ENCODE peak calls at places on chromosomes 11 and 22, in seven cellular contexts. One of them, this sample, is unnamed.

GRCh38 chr11:92440701-92441338 is 216.2 kb downstream of the FAT3 start:
- DNase-seq in body of pancreas: no peak
- DNase-seq in right lobe of liver: no peak
- DNase-seq in suprapubic skin: no peak
- DNase-seq in A549: no peak
- DNase-seq in K562: no peak
- DNase-seq in heart left ventricle: no peak
- DNase-seq in this sample: no peak

GRCh38 chr11:59171508-59172322 is at the start of gene DTX4:
- DNase-seq in A549: peak; percentile 85
- DNase-seq in right lobe of liver: peak; percentile 96
- DNase-seq in heart left ventricle: peak; percentile 92
- DNase-seq in K562: peak; percentile 92
- DNase-seq in body of pancreas: peak; percentile 96
- DNase-seq in suprapubic skin: peak; percentile 95
- DNase-seq in this sample: peak; percentile 89

GRCh38 chr22:23012081-23012622 is 58.2 kb upstream of the GNAZ start:
- DNase-seq in suprapubic skin: no peak
- DNase-seq in K562: peak; percentile 46
- DNase-seq in A549: no peak
- DNase-seq in heart left ventricle: no peak
- DNase-seq in right lobe of liver: no peak
- DNase-seq in body of pancreas: no peak
- DNase-seq in this sample: no peak

GRCh38 chr11:126163074-126163700 is 48.3 kb downstream of the RPUSD4 start:
- DNase-seq in heart left ventricle: no peak
- DNase-seq in body of pancreas: no peak
- DNase-seq in K562: no peak
- DNase-seq in A549: no peak
- DNase-seq in suprapubic skin: peak; percentile 86
- DNase-seq in right lobe of liver: no peak
- DNase-seq in this sample: no peak

GRCh38 chr11:46457659-46458058 is 66.1 kb upstream of the CHRM4 start:
- DNase-seq in K562: no peak
- DNase-seq in suprapubic skin: no peak
- DNase-seq in A549: no peak
- DNase-seq in body of pancreas: no peak
- DNase-seq in heart left ventricle: no peak
- DNase-seq in right lobe of liver: no peak
- DNase-seq in this sample: no peak

GRCh38 chr22:37870273-37870672 is 21.1 kb downstream of the EIF3L start:
- DNase-seq in suprapubic skin: no peak
- DNase-seq in K562: no peak
- DNase-seq in heart left ventricle: no peak
- DNase-seq in right lobe of liver: no peak
- DNase-seq in body of pancreas: no peak
- DNase-seq in A549: no peak
- DNase-seq in this sample: no peak

GRCh38 chr11:114847599-114847998 is 169.3 kb downstream of the NXPE2 start:
- DNase-seq in A549: no peak
- DNase-seq in suprapubic skin: no peak
- DNase-seq in body of pancreas: no peak
- DNase-seq in K562: no peak
- DNase-seq in heart left ventricle: no peak
- DNase-seq in right lobe of liver: no peak
- DNase-seq in this sample: no peak

GRCh38 chr11:114059984-114060401 is 482 bp downstream of the ZBTB16 start:
- DNase-seq in right lobe of liver: peak; percentile 62
- DNase-seq in A549: no peak
- DNase-seq in heart left ventricle: peak; percentile 42
- DNase-seq in body of pancreas: peak; percentile 56
- DNase-seq in suprapubic skin: no peak
- DNase-seq in K562: peak; percentile 17
- DNase-seq in this sample: peak; percentile 66

GRCh38 chr11:10646005-10646404 is 47.5 kb downstream of the IRAG1 start:
- DNase-seq in body of pancreas: no peak
- DNase-seq in K562: no peak
- DNase-seq in suprapubic skin: no peak
- DNase-seq in right lobe of liver: no peak
- DNase-seq in A549: no peak
- DNase-seq in heart left ventricle: no peak
- DNase-seq in this sample: no peak

GRCh38 chr11:844693-845644 is 2.3 kb downstream of the TSPAN4 start:
- DNase-seq in K562: peak; percentile 69
- DNase-seq in heart left ventricle: peak; percentile 92
- DNase-seq in body of pancreas: peak; percentile 77
- DNase-seq in A549: peak; percentile 83
- DNase-seq in suprapubic skin: peak; percentile 98
- DNase-seq in right lobe of liver: peak; percentile 93
- DNase-seq in this sample: peak; percentile 86

GRCh38 chr11:64359712-64360402 is 895 bp downstream of the RPS6KA4 start:
- DNase-seq in body of pancreas: no peak
- DNase-seq in K562: no peak
- DNase-seq in A549: no peak
- DNase-seq in heart left ventricle: no peak
- DNase-seq in right lobe of liver: no peak
- DNase-seq in suprapubic skin: peak; percentile 67
- DNase-seq in this sample: peak; percentile 46

GRCh38 chr22:39524753-39525657 is 4.6 kb downstream of the ATF4 start:
- DNase-seq in K562: no peak
- DNase-seq in heart left ventricle: no peak
- DNase-seq in A549: no peak
- DNase-seq in body of pancreas: no peak
- DNase-seq in right lobe of liver: no peak
- DNase-seq in suprapubic skin: no peak
- DNase-seq in this sample: peak; percentile 34

GRCh38 chr11:28528217-28528616 is 420.0 kb downstream of the METTL15 start:
- DNase-seq in K562: no peak
- DNase-seq in body of pancreas: no peak
- DNase-seq in A549: no peak
- DNase-seq in right lobe of liver: no peak
- DNase-seq in heart left ventricle: no peak
- DNase-seq in suprapubic skin: no peak
- DNase-seq in this sample: no peak

GRCh38 chr22:24751518-24751917 is 23.0 kb downstream of the PIWIL3 start:
- DNase-seq in body of pancreas: no peak
- DNase-seq in A549: no peak
- DNase-seq in suprapubic skin: no peak
- DNase-seq in right lobe of liver: no peak
- DNase-seq in heart left ventricle: no peak
- DNase-seq in K562: no peak
- DNase-seq in this sample: no peak

GRCh38 chr11:134071766-134072403 is 3.0 kb downstream of the JAM3 start:
- DNase-seq in body of pancreas: no peak
- DNase-seq in K562: no peak
- DNase-seq in suprapubic skin: no peak
- DNase-seq in right lobe of liver: no peak
- DNase-seq in A549: no peak
- DNase-seq in heart left ventricle: no peak
- DNase-seq in this sample: no peak

GRCh38 chr11:47586043-47586442 is 435 bp upstream of the FAM180B start:
- DNase-seq in suprapubic skin: no peak
- DNase-seq in A549: no peak
- DNase-seq in body of pancreas: no peak
- DNase-seq in right lobe of liver: no peak
- DNase-seq in K562: no peak
- DNase-seq in heart left ventricle: no peak
- DNase-seq in this sample: no peak

GRCh38 chr22:50007057-50007511 is 5.5 kb downstream of the IL17REL start:
- DNase-seq in A549: no peak
- DNase-seq in suprapubic skin: no peak
- DNase-seq in K562: no peak
- DNase-seq in right lobe of liver: no peak
- DNase-seq in body of pancreas: no peak
- DNase-seq in heart left ventricle: no peak
- DNase-seq in this sample: no peak

GRCh38 chr22:50008151-50009040 is 4.2 kb downstream of the IL17REL start:
- DNase-seq in body of pancreas: no peak
- DNase-seq in right lobe of liver: no peak
- DNase-seq in suprapubic skin: no peak
- DNase-seq in heart left ventricle: no peak
- DNase-seq in K562: no peak
- DNase-seq in A549: no peak
- DNase-seq in this sample: no peak

GRCh38 chr22:50009765-50010675 is 2.5 kb downstream of the IL17REL start:
- DNase-seq in heart left ventricle: no peak
- DNase-seq in suprapubic skin: no peak
- DNase-seq in K562: no peak
- DNase-seq in right lobe of liver: no peak
- DNase-seq in A549: no peak
- DNase-seq in body of pancreas: no peak
- DNase-seq in this sample: no peak

GRCh38 chr22:50010676-50011446 is 1.7 kb downstream of the IL17REL start:
- DNase-seq in heart left ventricle: no peak
- DNase-seq in K562: peak; percentile 64
- DNase-seq in suprapubic skin: no peak
- DNase-seq in A549: no peak
- DNase-seq in right lobe of liver: no peak
- DNase-seq in body of pancreas: no peak
- DNase-seq in this sample: no peak

DNA sequence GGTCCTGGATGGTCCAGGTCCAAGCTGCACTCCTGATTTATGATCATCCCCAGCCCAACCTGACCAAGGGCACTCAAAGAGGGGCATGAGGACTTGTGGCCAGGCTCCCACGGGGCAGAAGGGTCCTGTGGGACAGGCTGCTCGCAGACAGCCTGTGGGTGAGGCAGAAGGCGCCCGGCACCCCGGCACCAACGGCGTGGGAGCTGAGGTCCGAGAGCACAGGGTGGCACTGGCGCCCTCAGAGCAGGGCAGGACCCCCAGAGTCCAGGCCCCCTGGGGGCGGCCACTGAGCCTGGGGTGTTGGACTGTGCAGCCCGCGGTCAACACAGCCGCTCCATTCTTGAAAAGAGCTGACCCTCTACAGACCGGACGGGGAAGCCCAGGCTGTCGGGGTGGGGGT is 3.3 kb downstream of the IL17REL start:
- DNase-seq in K562: no peak
- DNase-seq in body of pancreas: no peak
- DNase-seq in right lobe of liver: no peak
- DNase-seq in A549: no peak
- DNase-seq in suprapubic skin: no peak
- DNase-seq in heart left ventricle: no peak
- DNase-seq in this sample: no peak
- TF ChIP-seq POLR2A in K562: no peak
- TF ChIP-seq POLR2A in body of pancreas: no peak
- TF ChIP-seq POLR2A in right lobe of liver: no peak
- TF ChIP-seq POLR2A in A549: no peak
- TF ChIP-seq POLR2A in suprapubic skin: no peak
- TF ChIP-seq POLR2A in heart left ventricle: no peak
- TF ChIP-seq POLR2A in this sample: no peak

GRCh38 chr11:77410076-77410827 is 63.6 kb downstream of the PAK1 start:
- DNase-seq in K562: no peak
- DNase-seq in A549: no peak
- DNase-seq in right lobe of liver: no peak
- DNase-seq in body of pancreas: no peak
- DNase-seq in suprapubic skin: no peak
- DNase-seq in heart left ventricle: no peak
- DNase-seq in this sample: peak; percentile 31

GRCh38 chr11:77411238-77411637 is 62.7 kb downstream of the PAK1 start:
- DNase-seq in right lobe of liver: no peak
- DNase-seq in body of pancreas: no peak
- DNase-seq in heart left ventricle: peak; percentile 26
- DNase-seq in A549: peak; percentile 22
- DNase-seq in K562: no peak
- DNase-seq in suprapubic skin: peak; percentile 64
- DNase-seq in this sample: peak; percentile 61

GRCh38 chr11:77409046-77409445 is 64.8 kb downstream of the PAK1 start:
- DNase-seq in body of pancreas: no peak
- DNase-seq in heart left ventricle: no peak
- DNase-seq in A549: no peak
- DNase-seq in K562: no peak
- DNase-seq in suprapubic skin: no peak
- DNase-seq in right lobe of liver: no peak
- DNase-seq in this sample: no peak

GRCh38 chr11:77406396-77406795 is 67.5 kb downstream of the PAK1 start:
- DNase-seq in heart left ventricle: no peak
- DNase-seq in suprapubic skin: no peak
- DNase-seq in right lobe of liver: no peak
- DNase-seq in body of pancreas: no peak
- DNase-seq in K562: no peak
- DNase-seq in A549: no peak
- DNase-seq in this sample: no peak

DNA sequence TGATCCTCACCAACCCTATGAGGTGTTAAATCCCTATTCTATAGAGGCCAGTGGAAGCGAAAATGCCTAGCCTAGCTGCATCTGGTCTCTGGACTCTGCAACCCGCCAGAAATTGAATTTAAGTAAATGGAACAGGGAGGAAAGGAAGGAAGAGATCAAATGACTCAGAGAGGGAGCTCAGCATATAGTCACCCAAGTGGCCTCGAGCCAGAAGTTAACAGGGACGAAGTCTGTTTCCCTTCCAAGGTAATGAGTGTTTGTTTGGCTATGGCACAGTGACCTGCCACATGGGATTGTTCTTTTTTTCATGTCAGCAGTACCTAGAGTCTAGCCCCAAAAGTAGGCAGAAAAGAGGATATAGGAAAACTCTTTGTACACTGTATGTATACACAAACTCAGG is 66.3 kb downstream of the PAK1 start:
- DNase-seq in suprapubic skin: no peak
- DNase-seq in A549: peak; percentile 17
- DNase-seq in body of pancreas: peak; percentile 75
- DNase-seq in heart left ventricle: peak; percentile 50
- DNase-seq in right lobe of liver: peak; percentile 65
- DNase-seq in K562: no peak
- DNase-seq in this sample: peak; percentile 40
- TF ChIP-seq POLR2A in suprapubic skin: no peak
- TF ChIP-seq POLR2A in A549: no peak
- TF ChIP-seq POLR2A in body of pancreas: no peak
- TF ChIP-seq POLR2A in heart left ventricle: no peak
- TF ChIP-seq POLR2A in right lobe of liver: no peak
- TF ChIP-seq POLR2A in K562: no peak
- TF ChIP-seq POLR2A in this sample: no peak

GRCh38 chr11:35178067-35178805 is 39.3 kb downstream of the CD44 start:
- DNase-seq in A549: no peak
- DNase-seq in K562: no peak
- DNase-seq in heart left ventricle: no peak
- DNase-seq in suprapubic skin: no peak
- DNase-seq in body of pancreas: no peak
- DNase-seq in right lobe of liver: no peak
- DNase-seq in this sample: no peak
- TF ChIP-seq POLR2A in A549: no peak
- TF ChIP-seq POLR2A in K562: no peak
- TF ChIP-seq POLR2A in heart left ventricle: no peak
- TF ChIP-seq POLR2A in suprapubic skin: no peak
- TF ChIP-seq POLR2A in body of pancreas: no peak
- TF ChIP-seq POLR2A in right lobe of liver: no peak
- TF ChIP-seq POLR2A in this sample: no peak

GRCh38 chr22:50627914-50628542 is at the start of gene ARSA:
- DNase-seq in heart left ventricle: peak; percentile 88
- DNase-seq in K562: peak; percentile 85
- DNase-seq in body of pancreas: peak; percentile 81
- DNase-seq in suprapubic skin: peak; percentile 88
- DNase-seq in A549: no peak
- DNase-seq in right lobe of liver: peak; percentile 91
- DNase-seq in this sample: peak; percentile 91
- TF ChIP-seq POLR2A in heart left ventricle: peak; percentile 74
- TF ChIP-seq POLR2A in K562: peak; percentile 62
- TF ChIP-seq POLR2A in body of pancreas: peak; percentile 43
- TF ChIP-seq POLR2A in suprapubic skin: no peak
- TF ChIP-seq POLR2A in A549: peak; percentile 55
- TF ChIP-seq POLR2A in right lobe of liver: peak; percentile 82
- TF ChIP-seq POLR2A in this sample: no peak

GRCh38 chr11:67275606-67276409 is 9.5 kb downstream of the GRK2 start:
- DNase-seq in K562: no peak
- DNase-seq in body of pancreas: no peak
- DNase-seq in suprapubic skin: peak; percentile 57
- DNase-seq in heart left ventricle: peak; percentile 25
- DNase-seq in A549: no peak
- DNase-seq in right lobe of liver: no peak
- DNase-seq in this sample: peak; percentile 44
- TF ChIP-seq POLR2A in K562: no peak
- TF ChIP-seq POLR2A in body of pancreas: no peak
- TF ChIP-seq POLR2A in suprapubic skin: no peak
- TF ChIP-seq POLR2A in heart left ventricle: no peak
- TF ChIP-seq POLR2A in A549: no peak
- TF ChIP-seq POLR2A in right lobe of liver: no peak
- TF ChIP-seq POLR2A in this sample: no peak

This sample was measured in erythroblast.